ENCODE peak calls at places on chromosomes 4 and X, in nine cellular contexts. One of them, this sample, is unnamed.

GRCh38 chr4:83751336-83751949 is 215.5 kb downstream of the GPAT3 start:
- DNase-seq in CD4-positive, alpha-beta T cell: no peak
- DNase-seq in transverse colon: no peak
- DNase-seq in astrocyte of the spinal cord: no peak
- DNase-seq in kidney: no peak
- DNase-seq in thoracic aorta: no peak
- DNase-seq in right lobe of liver: no peak
- DNase-seq in sigmoid colon: no peak
- DNase-seq in PC-3: peak
- DNase-seq in this sample: no peak

GRCh38 chr4:122898370-122899150 is 23.8 kb downstream of the NUDT6 start:
- DNase-seq in transverse colon: no peak
- DNase-seq in right lobe of liver: no peak
- DNase-seq in kidney: no peak
- DNase-seq in PC-3: peak
- DNase-seq in astrocyte of the spinal cord: peak
- DNase-seq in sigmoid colon: no peak
- DNase-seq in CD4-positive, alpha-beta T cell: no peak
- DNase-seq in thoracic aorta: peak
- DNase-seq in this sample: no peak

GRCh38 chr4:77990456-77990855 is 66.7 kb upstream of the FRAS1 start:
- DNase-seq in thoracic aorta: no peak
- DNase-seq in sigmoid colon: no peak
- DNase-seq in PC-3: no peak
- DNase-seq in astrocyte of the spinal cord: no peak
- DNase-seq in right lobe of liver: no peak
- DNase-seq in transverse colon: no peak
- DNase-seq in CD4-positive, alpha-beta T cell: no peak
- DNase-seq in kidney: no peak
- DNase-seq in this sample: no peak

GRCh38 chr4:180999217-180999616 is 1244.0 kb upstream of the TENM3 start:
- DNase-seq in kidney: no peak
- DNase-seq in PC-3: no peak
- DNase-seq in transverse colon: no peak
- DNase-seq in thoracic aorta: no peak
- DNase-seq in sigmoid colon: no peak
- DNase-seq in astrocyte of the spinal cord: no peak
- DNase-seq in CD4-positive, alpha-beta T cell: no peak
- DNase-seq in right lobe of liver: no peak
- DNase-seq in this sample: no peak

GRCh38 chrX:114774691-114775090 is 190.8 kb downstream of the HTR2C start:
- DNase-seq in kidney: no peak
- DNase-seq in right lobe of liver: no peak
- DNase-seq in astrocyte of the spinal cord: no peak
- DNase-seq in thoracic aorta: no peak
- DNase-seq in PC-3: peak
- DNase-seq in sigmoid colon: no peak
- DNase-seq in transverse colon: no peak
- DNase-seq in CD4-positive, alpha-beta T cell: no peak
- DNase-seq in this sample: no peak

GRCh38 chrX:151713859-151714258 is 2.0 kb upstream of the FATE1 start:
- DNase-seq in PC-3: peak
- DNase-seq in transverse colon: no peak
- DNase-seq in right lobe of liver: no peak
- DNase-seq in kidney: no peak
- DNase-seq in CD4-positive, alpha-beta T cell: no peak
- DNase-seq in thoracic aorta: no peak
- DNase-seq in astrocyte of the spinal cord: no peak
- DNase-seq in sigmoid colon: no peak
- DNase-seq in this sample: no peak

GRCh38 chrX:71224969-71225368 is 1.9 kb downstream of the GJB1 start:
- DNase-seq in transverse colon: no peak
- DNase-seq in kidney: no peak
- DNase-seq in CD4-positive, alpha-beta T cell: no peak
- DNase-seq in sigmoid colon: no peak
- DNase-seq in right lobe of liver: no peak
- DNase-seq in astrocyte of the spinal cord: no peak
- DNase-seq in PC-3: no peak
- DNase-seq in thoracic aorta: no peak
- DNase-seq in this sample: no peak

GRCh38 chrX:153709726-153710674 is 14.2 kb downstream of the BCAP31 start:
- DNase-seq in sigmoid colon: no peak
- DNase-seq in right lobe of liver: no peak
- DNase-seq in thoracic aorta: no peak
- DNase-seq in kidney: peak
- DNase-seq in PC-3: no peak
- DNase-seq in transverse colon: no peak
- DNase-seq in CD4-positive, alpha-beta T cell: no peak
- DNase-seq in astrocyte of the spinal cord: no peak
- DNase-seq in this sample: no peak

GRCh38 chrX:20442597-20442996 is 175.9 kb upstream of the RPS6KA3 start:
- DNase-seq in thoracic aorta: peak
- DNase-seq in right lobe of liver: peak
- DNase-seq in PC-3: peak
- DNase-seq in astrocyte of the spinal cord: peak
- DNase-seq in sigmoid colon: peak
- DNase-seq in CD4-positive, alpha-beta T cell: peak
- DNase-seq in transverse colon: peak
- DNase-seq in kidney: peak
- DNase-seq in this sample: no peak

GRCh38 chrX:100645106-100645505 is 1.1 kb downstream of the SRPX2 start:
- DNase-seq in CD4-positive, alpha-beta T cell: no peak
- DNase-seq in thoracic aorta: no peak
- DNase-seq in transverse colon: no peak
- DNase-seq in PC-3: peak
- DNase-seq in astrocyte of the spinal cord: no peak
- DNase-seq in right lobe of liver: no peak
- DNase-seq in kidney: no peak
- DNase-seq in sigmoid colon: no peak
- DNase-seq in this sample: no peak

GRCh38 chr4:136277741-136278140 is 1254.6 kb downstream of the PCDH18 start:
- DNase-seq in astrocyte of the spinal cord: peak
- DNase-seq in CD4-positive, alpha-beta T cell: no peak
- DNase-seq in kidney: no peak
- DNase-seq in transverse colon: no peak
- DNase-seq in thoracic aorta: no peak
- DNase-seq in PC-3: no peak
- DNase-seq in sigmoid colon: no peak
- DNase-seq in right lobe of liver: no peak
- DNase-seq in this sample: no peak

GRCh38 chr4:1172971-1173757 is 781 bp upstream of the SPON2 start:
- DNase-seq in sigmoid colon: peak
- DNase-seq in kidney: no peak
- DNase-seq in CD4-positive, alpha-beta T cell: no peak
- DNase-seq in transverse colon: no peak
- DNase-seq in PC-3: no peak
- DNase-seq in right lobe of liver: peak
- DNase-seq in astrocyte of the spinal cord: peak
- DNase-seq in thoracic aorta: no peak
- DNase-seq in this sample: no peak

GRCh38 chr4:47071863-47072441 is 40.6 kb downstream of the GABRB1 start:
- DNase-seq in transverse colon: no peak
- DNase-seq in astrocyte of the spinal cord: peak
- DNase-seq in PC-3: peak
- DNase-seq in thoracic aorta: no peak
- DNase-seq in CD4-positive, alpha-beta T cell: no peak
- DNase-seq in kidney: no peak
- DNase-seq in sigmoid colon: no peak
- DNase-seq in right lobe of liver: no peak
- DNase-seq in this sample: no peak

GRCh38 chrX:103211012-103211715 is 3.7 kb upstream of the BEX4 start:
- DNase-seq in sigmoid colon: peak
- DNase-seq in PC-3: peak
- DNase-seq in astrocyte of the spinal cord: peak
- DNase-seq in kidney: no peak
- DNase-seq in CD4-positive, alpha-beta T cell: peak
- DNase-seq in transverse colon: peak
- DNase-seq in right lobe of liver: no peak
- DNase-seq in thoracic aorta: no peak
- DNase-seq in this sample: no peak

GRCh38 chr4:3145251-3145908 is 70.9 kb downstream of the HTT start:
- DNase-seq in kidney: no peak
- DNase-seq in thoracic aorta: no peak
- DNase-seq in transverse colon: no peak
- DNase-seq in astrocyte of the spinal cord: peak
- DNase-seq in right lobe of liver: no peak
- DNase-seq in PC-3: peak
- DNase-seq in CD4-positive, alpha-beta T cell: no peak
- DNase-seq in sigmoid colon: no peak
- DNase-seq in this sample: no peak

GRCh38 chr4:110119880-110120279 is 78.5 kb downstream of the ELOVL6 start:
- DNase-seq in transverse colon: no peak
- DNase-seq in astrocyte of the spinal cord: peak
- DNase-seq in CD4-positive, alpha-beta T cell: no peak
- DNase-seq in PC-3: no peak
- DNase-seq in thoracic aorta: no peak
- DNase-seq in sigmoid colon: no peak
- DNase-seq in kidney: no peak
- DNase-seq in right lobe of liver: no peak
- DNase-seq in this sample: no peak

GRCh38 chr4:8241211-8241779 is 28.3 kb upstream of the HTRA3 start:
- DNase-seq in CD4-positive, alpha-beta T cell: no peak
- DNase-seq in transverse colon: no peak
- DNase-seq in kidney: peak
- DNase-seq in PC-3: no peak
- DNase-seq in astrocyte of the spinal cord: no peak
- DNase-seq in right lobe of liver: no peak
- DNase-seq in sigmoid colon: no peak
- DNase-seq in thoracic aorta: no peak
- DNase-seq in this sample: no peak

GRCh38 chr4:8242782-8243556 is 26.6 kb upstream of the HTRA3 start:
- DNase-seq in thoracic aorta: no peak
- DNase-seq in astrocyte of the spinal cord: no peak
- DNase-seq in sigmoid colon: no peak
- DNase-seq in CD4-positive, alpha-beta T cell: no peak
- DNase-seq in kidney: peak
- DNase-seq in PC-3: no peak
- DNase-seq in right lobe of liver: peak
- DNase-seq in transverse colon: no peak
- DNase-seq in this sample: no peak

GRCh38 chr4:8244001-8244757 is 25.4 kb upstream of the HTRA3 start:
- DNase-seq in right lobe of liver: peak
- DNase-seq in PC-3: no peak
- DNase-seq in sigmoid colon: no peak
- DNase-seq in CD4-positive, alpha-beta T cell: no peak
- DNase-seq in kidney: peak
- DNase-seq in transverse colon: no peak
- DNase-seq in thoracic aorta: no peak
- DNase-seq in astrocyte of the spinal cord: no peak
- DNase-seq in this sample: no peak

GRCh38 chr4:8240211-8241041 is 29.1 kb upstream of the HTRA3 start:
- DNase-seq in thoracic aorta: no peak
- DNase-seq in sigmoid colon: no peak
- DNase-seq in right lobe of liver: no peak
- DNase-seq in kidney: peak
- DNase-seq in CD4-positive, alpha-beta T cell: no peak
- DNase-seq in transverse colon: no peak
- DNase-seq in PC-3: no peak
- DNase-seq in astrocyte of the spinal cord: no peak
- DNase-seq in this sample: no peak

GRCh38 chr4:8241895-8242696 is 27.5 kb upstream of the HTRA3 start:
- DNase-seq in transverse colon: peak
- DNase-seq in thoracic aorta: peak
- DNase-seq in sigmoid colon: peak
- DNase-seq in kidney: peak
- DNase-seq in PC-3: peak
- DNase-seq in right lobe of liver: peak
- DNase-seq in CD4-positive, alpha-beta T cell: peak
- DNase-seq in astrocyte of the spinal cord: peak
- DNase-seq in this sample: peak
- TF ChIP-seq CTCF in transverse colon: peak
- TF ChIP-seq CTCF in thoracic aorta: peak
- TF ChIP-seq CTCF in sigmoid colon: peak
- TF ChIP-seq CTCF in kidney: peak
- TF ChIP-seq CTCF in PC-3: peak
- TF ChIP-seq CTCF in right lobe of liver: peak
- TF ChIP-seq CTCF in CD4-positive, alpha-beta T cell: peak
- TF ChIP-seq CTCF in astrocyte of the spinal cord: peak
- TF ChIP-seq CTCF in this sample: peak

DNA sequence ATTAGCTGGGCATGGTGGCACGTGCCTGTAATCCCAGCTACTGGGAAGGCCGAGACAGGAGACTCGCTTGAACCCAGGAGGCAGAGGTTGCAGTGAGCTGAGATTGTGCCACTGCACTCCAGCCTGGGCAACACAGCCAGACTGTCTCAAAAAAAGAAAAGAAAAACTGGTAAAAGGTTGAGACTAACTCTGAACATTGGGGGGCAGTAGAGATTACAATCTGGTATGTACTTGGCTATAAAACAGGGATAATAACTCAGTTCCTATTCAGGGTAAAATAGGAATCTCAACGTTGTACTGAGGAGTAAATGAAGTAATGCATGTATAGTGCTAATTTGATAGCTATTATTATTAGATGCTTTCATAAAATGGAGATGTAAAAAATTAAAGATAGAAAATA is 12.5 kb upstream of the KLF8 start:
- DNase-seq in sigmoid colon: no peak
- DNase-seq in kidney: no peak
- DNase-seq in right lobe of liver: no peak
- DNase-seq in astrocyte of the spinal cord: no peak
- DNase-seq in transverse colon: no peak
- DNase-seq in thoracic aorta: no peak
- DNase-seq in CD4-positive, alpha-beta T cell: no peak
- DNase-seq in PC-3: peak
- DNase-seq in this sample: no peak
- TF ChIP-seq CTCF in sigmoid colon: peak
- TF ChIP-seq CTCF in kidney: no peak
- TF ChIP-seq CTCF in right lobe of liver: peak
- TF ChIP-seq CTCF in astrocyte of the spinal cord: no peak
- TF ChIP-seq CTCF in transverse colon: peak
- TF ChIP-seq CTCF in thoracic aorta: peak
- TF ChIP-seq CTCF in CD4-positive, alpha-beta T cell: no peak
- TF ChIP-seq CTCF in PC-3: peak
- TF ChIP-seq CTCF in this sample: peak

DNA sequence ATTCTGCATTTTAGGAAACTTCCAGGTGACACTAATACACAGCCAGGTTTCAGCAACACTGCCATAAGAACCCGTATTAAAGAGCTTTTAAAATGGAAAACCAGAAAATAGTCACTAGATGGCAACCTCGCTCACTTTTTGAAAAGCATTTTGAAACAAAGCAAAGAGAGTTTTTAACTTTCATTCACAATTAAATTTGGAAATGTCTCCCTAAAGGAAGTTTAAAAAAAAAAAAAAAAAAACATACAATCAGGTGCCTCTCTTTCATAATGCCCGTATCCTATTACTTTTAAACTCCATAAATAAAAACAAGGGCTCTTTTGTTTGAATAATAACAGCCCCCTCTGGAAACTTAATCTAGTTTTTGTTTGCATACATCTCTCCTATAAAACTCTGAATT is 20.3 kb downstream of the MEPE start:
- DNase-seq in right lobe of liver: no peak
- DNase-seq in astrocyte of the spinal cord: peak
- DNase-seq in PC-3: peak
- DNase-seq in CD4-positive, alpha-beta T cell: no peak
- DNase-seq in transverse colon: no peak
- DNase-seq in thoracic aorta: no peak
- DNase-seq in kidney: no peak
- DNase-seq in sigmoid colon: no peak
- DNase-seq in this sample: no peak
- TF ChIP-seq CTCF in right lobe of liver: peak
- TF ChIP-seq CTCF in astrocyte of the spinal cord: peak
- TF ChIP-seq CTCF in PC-3: peak
- TF ChIP-seq CTCF in CD4-positive, alpha-beta T cell: peak
- TF ChIP-seq CTCF in transverse colon: peak
- TF ChIP-seq CTCF in thoracic aorta: peak
- TF ChIP-seq CTCF in kidney: peak
- TF ChIP-seq CTCF in sigmoid colon: peak
- TF ChIP-seq CTCF in this sample: peak

GRCh38 chr4:153432971-153433752 is 33.0 kb upstream of the TMEM131L start:
- DNase-seq in CD4-positive, alpha-beta T cell: peak
- DNase-seq in right lobe of liver: peak
- DNase-seq in kidney: no peak
- DNase-seq in thoracic aorta: peak
- DNase-seq in astrocyte of the spinal cord: peak
- DNase-seq in sigmoid colon: peak
- DNase-seq in transverse colon: peak
- DNase-seq in PC-3: peak
- DNase-seq in this sample: no peak
- TF ChIP-seq CTCF in CD4-positive, alpha-beta T cell: peak
- TF ChIP-seq CTCF in right lobe of liver: peak
- TF ChIP-seq CTCF in kidney: peak
- TF ChIP-seq CTCF in thoracic aorta: no peak
- TF ChIP-seq CTCF in astrocyte of the spinal cord: peak
- TF ChIP-seq CTCF in sigmoid colon: peak
- TF ChIP-seq CTCF in transverse colon: peak
- TF ChIP-seq CTCF in PC-3: peak
- TF ChIP-seq CTCF in this sample: peak

This sample was measured in type B pancreatic cell.